ENCODE peak calls at places on chromosomes 1 and 21, in six cellular contexts. One of them, this sample, is unnamed.
A peak's percentile ranks its signal among the peaks of the same experiment; 100 is the strongest.

GRCh38 chr1:7401814-7402547 is 369.1 kb upstream of the VAMP3 start:
- DNase-seq in stomach: peak; percentile 19
- DNase-seq in transverse colon: no peak
- DNase-seq in A549: peak; percentile 95
- DNase-seq in Peyer's patch: no peak
- DNase-seq in body of pancreas: peak; percentile 28
- DNase-seq in this sample: no peak

GRCh38 chr1:245458761-245459174 is 304.0 kb downstream of the KIF26B start:
- DNase-seq in stomach: no peak
- DNase-seq in A549: no peak
- DNase-seq in transverse colon: no peak
- DNase-seq in body of pancreas: peak; percentile 13
- DNase-seq in Peyer's patch: no peak
- DNase-seq in this sample: no peak

GRCh38 chr1:176055398-176055797 is 151.7 kb downstream of the COP1 start:
- DNase-seq in body of pancreas: no peak
- DNase-seq in A549: no peak
- DNase-seq in Peyer's patch: no peak
- DNase-seq in stomach: no peak
- DNase-seq in transverse colon: no peak
- DNase-seq in this sample: no peak

GRCh38 chr1:204814146-204814884 is 56.3 kb upstream of the NFASC start:
- DNase-seq in A549: no peak
- DNase-seq in transverse colon: no peak
- DNase-seq in Peyer's patch: no peak
- DNase-seq in stomach: no peak
- DNase-seq in body of pancreas: no peak
- DNase-seq in this sample: peak; percentile 30

GRCh38 chr1:225508538-225509375 is 80.9 kb upstream of the LBR start:
- DNase-seq in A549: peak; percentile 92
- DNase-seq in transverse colon: no peak
- DNase-seq in stomach: peak; percentile 39
- DNase-seq in Peyer's patch: no peak
- DNase-seq in body of pancreas: peak; percentile 73
- DNase-seq in this sample: peak; percentile 70

GRCh38 chr1:94273111-94273510 is 35.7 kb upstream of the ARHGAP29 start:
- DNase-seq in body of pancreas: no peak
- DNase-seq in Peyer's patch: no peak
- DNase-seq in stomach: no peak
- DNase-seq in transverse colon: no peak
- DNase-seq in A549: no peak
- DNase-seq in this sample: no peak

GRCh38 chr21:46020581-46020980 is 39.0 kb downstream of the COL6A1 start:
- DNase-seq in transverse colon: no peak
- DNase-seq in body of pancreas: no peak
- DNase-seq in stomach: no peak
- DNase-seq in Peyer's patch: no peak
- DNase-seq in A549: no peak
- DNase-seq in this sample: no peak

GRCh38 chr1:13583964-13584791 is 546 bp downstream of the PDPN start:
- DNase-seq in body of pancreas: no peak
- DNase-seq in A549: no peak
- DNase-seq in Peyer's patch: no peak
- DNase-seq in transverse colon: no peak
- DNase-seq in stomach: no peak
- DNase-seq in this sample: peak; percentile 53

GRCh38 chr1:247113094-247113497 is 8.9 kb upstream of the ZNF669 start:
- DNase-seq in body of pancreas: peak; percentile 72
- DNase-seq in transverse colon: no peak
- DNase-seq in Peyer's patch: no peak
- DNase-seq in stomach: peak; percentile 65
- DNase-seq in A549: no peak
- DNase-seq in this sample: peak; percentile 25

GRCh38 chr21:42524341-42525227 is 10.9 kb downstream of the SLC37A1 start:
- DNase-seq in A549: no peak
- DNase-seq in Peyer's patch: peak; percentile 94
- DNase-seq in stomach: peak; percentile 80
- DNase-seq in transverse colon: peak; percentile 81
- DNase-seq in body of pancreas: peak; percentile 65
- DNase-seq in this sample: peak; percentile 55

GRCh38 chr1:102191723-102192122 is 195.0 kb upstream of the OLFM3 start:
- DNase-seq in transverse colon: peak; percentile 21
- DNase-seq in Peyer's patch: no peak
- DNase-seq in A549: no peak
- DNase-seq in stomach: no peak
- DNase-seq in body of pancreas: peak; percentile 51
- DNase-seq in this sample: no peak

GRCh38 chr1:118084400-118084799 is 100.6 kb downstream of the SPAG17 start:
- DNase-seq in A549: no peak
- DNase-seq in body of pancreas: no peak
- DNase-seq in Peyer's patch: no peak
- DNase-seq in transverse colon: no peak
- DNase-seq in stomach: no peak
- DNase-seq in this sample: no peak

GRCh38 chr1:45050931-45051748 is 39.1 kb downstream of the UROD start:
- DNase-seq in A549: no peak
- DNase-seq in body of pancreas: no peak
- DNase-seq in stomach: no peak
- DNase-seq in Peyer's patch: no peak
- DNase-seq in transverse colon: no peak
- DNase-seq in this sample: no peak

GRCh38 chr1:87182611-87183010 is 146.1 kb upstream of the LMO4 start:
- DNase-seq in A549: no peak
- DNase-seq in stomach: no peak
- DNase-seq in body of pancreas: no peak
- DNase-seq in Peyer's patch: no peak
- DNase-seq in transverse colon: no peak
- DNase-seq in this sample: no peak

GRCh38 chr1:36484099-36484498 is 1.4 kb upstream of the CSF3R start:
- DNase-seq in Peyer's patch: no peak
- DNase-seq in stomach: no peak
- DNase-seq in transverse colon: no peak
- DNase-seq in A549: no peak
- DNase-seq in body of pancreas: no peak
- DNase-seq in this sample: no peak

GRCh38 chr1:108041360-108042143 is 76.6 kb upstream of the VAV3 start:
- DNase-seq in body of pancreas: no peak
- DNase-seq in stomach: no peak
- DNase-seq in transverse colon: no peak
- DNase-seq in Peyer's patch: peak; percentile 21
- DNase-seq in A549: no peak
- DNase-seq in this sample: no peak

GRCh38 chr1:243890576-243890975 is 40.5 kb upstream of the AKT3 start:
- DNase-seq in A549: no peak
- DNase-seq in body of pancreas: no peak
- DNase-seq in Peyer's patch: no peak
- DNase-seq in stomach: no peak
- DNase-seq in transverse colon: no peak
- DNase-seq in this sample: no peak

DNA sequence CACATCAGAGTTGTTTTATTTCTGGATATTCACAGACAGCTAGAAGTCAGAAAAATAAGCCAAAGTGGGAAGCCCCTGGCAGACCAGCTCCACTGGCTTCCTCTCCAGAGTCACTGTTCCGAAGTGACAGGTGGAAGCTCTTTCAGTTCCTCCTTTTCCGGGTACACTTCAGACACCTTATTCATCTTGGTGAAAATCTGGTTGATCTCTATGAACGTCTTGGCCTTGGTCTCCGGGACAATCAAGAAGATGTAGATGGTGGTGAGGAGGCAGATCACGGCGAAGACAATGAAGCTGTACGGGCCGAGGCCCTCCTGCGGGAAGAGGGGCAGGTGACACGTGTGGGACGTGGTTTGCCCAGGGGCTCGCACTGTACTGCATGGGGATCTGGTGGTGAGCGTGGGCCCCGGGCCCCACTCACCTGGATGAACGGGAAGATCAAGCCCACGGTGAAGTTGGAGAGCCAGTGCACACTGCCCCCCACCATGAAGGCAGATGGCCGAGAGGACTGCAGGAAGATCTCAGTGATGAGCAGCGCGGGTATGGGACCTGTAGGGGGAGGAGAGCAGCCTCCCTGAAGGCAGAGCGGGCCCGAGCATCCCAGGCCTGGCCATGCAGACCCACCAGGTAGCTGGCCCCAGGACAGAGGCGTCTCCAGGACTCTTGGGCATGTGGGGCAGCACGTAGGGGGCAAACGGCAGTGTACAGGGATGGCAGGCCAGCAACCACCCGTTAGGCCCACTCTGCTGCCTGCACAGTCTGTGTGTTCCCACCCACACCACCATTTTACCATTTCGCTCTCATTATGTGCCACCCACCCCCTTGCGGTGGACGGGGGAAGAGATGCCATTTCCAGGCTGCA is 11.5 kb upstream of the SLC2A7 start:
- DNase-seq in Peyer's patch: peak; percentile 29
- DNase-seq in transverse colon: no peak
- DNase-seq in A549: no peak
- DNase-seq in body of pancreas: no peak
- DNase-seq in stomach: no peak
- DNase-seq in this sample: no peak
- TF ChIP-seq POLR2A in Peyer's patch: no peak
- TF ChIP-seq POLR2A in transverse colon: no peak
- TF ChIP-seq POLR2A in A549: no peak
- TF ChIP-seq POLR2A in body of pancreas: no peak
- TF ChIP-seq POLR2A in stomach: no peak
- TF ChIP-seq POLR2A in this sample: no peak

GRCh38 chr1:145955436-145955835 is 2.4 kb downstream of the LIX1L start:
- DNase-seq in Peyer's patch: no peak
- DNase-seq in A549: no peak
- DNase-seq in stomach: no peak
- DNase-seq in body of pancreas: no peak
- DNase-seq in transverse colon: no peak
- DNase-seq in this sample: no peak
- H3K4me3 ChIP-seq in Peyer's patch: no peak overlapping the region
- H3K4me3 ChIP-seq in A549: no peak overlapping the region
- H3K4me3 ChIP-seq in stomach: peak overlapping the region; percentile 82
- H3K4me3 ChIP-seq in body of pancreas: no peak overlapping the region
- H3K4me3 ChIP-seq in transverse colon: no peak overlapping the region
- H3K4me3 ChIP-seq in this sample: peak overlapping the region; percentile 83

DNA sequence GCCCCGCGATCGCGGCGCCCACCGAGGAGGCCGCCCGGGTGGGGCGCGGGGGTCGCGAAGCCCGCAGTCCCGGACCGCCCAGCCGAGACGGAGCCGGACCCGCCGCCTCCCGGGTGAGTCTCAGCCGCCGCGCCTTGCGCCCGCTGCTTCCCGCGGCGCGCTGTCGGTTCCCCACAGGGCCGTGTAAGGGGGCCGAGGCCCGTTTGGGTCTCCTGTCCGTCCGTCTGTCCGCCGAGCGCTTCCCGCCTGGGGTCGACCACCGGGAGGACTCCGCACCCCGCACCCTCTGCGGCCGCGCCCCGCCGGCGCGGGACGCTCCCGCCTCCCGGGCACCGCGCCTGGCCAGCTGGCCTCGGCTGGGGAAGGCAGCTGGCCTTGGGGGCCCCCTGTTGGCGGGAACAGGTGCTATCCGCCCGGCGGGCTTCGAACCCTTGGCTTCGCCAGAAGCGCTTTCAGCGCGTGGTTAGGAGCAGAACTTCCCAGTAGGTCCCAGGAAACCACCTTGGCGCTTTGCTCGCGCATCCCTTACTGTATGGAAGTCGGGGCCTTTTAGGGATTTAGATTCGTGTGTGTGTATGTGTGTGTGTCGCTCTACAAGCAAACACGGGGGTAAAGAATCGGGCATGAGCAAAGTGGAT is 414 bp downstream of the TMEM51 start:
- DNase-seq in stomach: peak; percentile 73
- DNase-seq in A549: peak; percentile 40
- DNase-seq in transverse colon: peak; percentile 81
- DNase-seq in body of pancreas: peak; percentile 69
- DNase-seq in Peyer's patch: no peak
- DNase-seq in this sample: peak; percentile 70
- TF ChIP-seq POLR2A in stomach: no peak
- TF ChIP-seq POLR2A in A549: no peak
- TF ChIP-seq POLR2A in transverse colon: no peak
- TF ChIP-seq POLR2A in body of pancreas: no peak
- TF ChIP-seq POLR2A in Peyer's patch: peak; percentile 29
- TF ChIP-seq POLR2A in this sample: no peak

GRCh38 chr21:29148535-29148934 is 18.1 kb downstream of the MAP3K7CL start:
- DNase-seq in stomach: no peak
- DNase-seq in transverse colon: no peak
- DNase-seq in Peyer's patch: no peak
- DNase-seq in A549: no peak
- DNase-seq in body of pancreas: no peak
- DNase-seq in this sample: no peak
- H3K4me3 ChIP-seq in stomach: no peak overlapping the region
- H3K4me3 ChIP-seq in transverse colon: no peak overlapping the region
- H3K4me3 ChIP-seq in Peyer's patch: no peak overlapping the region
- H3K4me3 ChIP-seq in A549: no peak overlapping the region
- H3K4me3 ChIP-seq in body of pancreas: no peak overlapping the region
- H3K4me3 ChIP-seq in this sample: no peak overlapping the region

GRCh38 chr1:28176492-28177470 is at the start of gene PTAFR:
- DNase-seq in stomach: no peak
- DNase-seq in A549: no peak
- DNase-seq in Peyer's patch: peak; percentile 78
- DNase-seq in transverse colon: peak; percentile 41
- DNase-seq in body of pancreas: peak; percentile 38
- DNase-seq in this sample: no peak
- TF ChIP-seq POLR2A in stomach: no peak
- TF ChIP-seq POLR2A in A549: no peak
- TF ChIP-seq POLR2A in Peyer's patch: no peak
- TF ChIP-seq POLR2A in transverse colon: peak; percentile 28
- TF ChIP-seq POLR2A in body of pancreas: peak; percentile 12
- TF ChIP-seq POLR2A in this sample: no peak

DNA sequence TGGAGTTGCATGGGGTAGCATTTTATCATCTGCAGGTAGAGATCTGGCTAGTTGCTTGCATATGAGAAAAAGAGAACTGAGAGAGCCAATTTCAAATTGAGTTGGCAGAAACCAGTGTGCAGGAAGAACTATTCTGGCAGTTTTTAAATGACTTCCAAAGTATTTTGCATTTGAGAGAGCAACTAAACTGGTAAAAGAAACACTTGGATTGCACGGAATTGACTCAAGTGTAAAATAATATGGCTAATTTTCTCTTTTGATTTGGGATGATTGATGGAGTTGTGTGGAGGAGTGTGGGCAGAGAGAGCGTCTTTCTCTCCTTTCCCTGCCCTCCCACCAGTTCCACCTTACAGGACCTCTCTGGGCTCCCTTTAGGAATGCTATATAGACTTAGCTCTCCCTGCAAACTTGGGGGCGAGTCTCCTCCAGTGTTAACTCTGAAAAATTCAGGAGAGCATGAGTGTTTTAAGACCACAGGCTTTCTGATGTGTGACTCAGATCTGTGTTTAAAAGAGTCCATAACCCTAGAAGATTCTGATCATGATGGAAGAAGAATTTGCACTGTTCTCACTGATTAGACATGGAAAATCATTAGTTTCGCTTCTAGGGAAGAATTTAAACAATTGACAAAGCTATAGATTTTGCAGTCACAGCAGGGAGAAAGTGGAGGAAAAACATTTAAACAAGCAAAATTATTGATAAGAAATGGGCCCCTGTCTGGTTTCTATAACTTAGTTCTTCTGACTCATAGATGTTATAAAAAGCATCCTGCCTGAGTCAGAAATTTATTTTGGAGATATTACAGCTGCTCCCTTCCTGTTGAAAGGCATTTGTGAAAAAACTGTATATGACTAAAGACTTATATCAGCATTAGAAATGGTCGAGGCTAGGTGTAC is 24.9 kb upstream of the CTBS start:
- DNase-seq in body of pancreas: no peak
- DNase-seq in Peyer's patch: no peak
- DNase-seq in transverse colon: no peak
- DNase-seq in stomach: no peak
- DNase-seq in A549: no peak
- DNase-seq in this sample: no peak
- H3K4me3 ChIP-seq in body of pancreas: no peak overlapping the region
- H3K4me3 ChIP-seq in Peyer's patch: no peak overlapping the region
- H3K4me3 ChIP-seq in transverse colon: no peak overlapping the region
- H3K4me3 ChIP-seq in stomach: no peak overlapping the region
- H3K4me3 ChIP-seq in A549: no peak overlapping the region
- H3K4me3 ChIP-seq in this sample: no peak overlapping the region